ENCODE peak calls at places on chromosomes 5 and 9, in four cellular contexts. G is activated T-helper 2 cell treated with anti-CD3 and anti-CD28 coated beads, Interferon-gamma antibody, Interleukin-2, Interleukin-4, amounts not matched to agents 10 μg/mL and 5 μg/mL and 100 μg/mL, durations not matched to agents 14 hours and 24 hours and 36 hours; T is HFFc6; X is cardiac fibroblast. B is an unnamed sample.

GRCh38 chr9:82490019-82490499 is 501.5 kb downstream of the SPATA31D1 start:
- DNase-seq in X (peak; percentile 59), T (peak; percentile 65), G (no peak), B (peak; percentile 53)

GRCh38 chr9:81814404-81814793 is 113.8 kb upstream of the SPATA31D4 start:
- DNase-seq in X (no peak), G (no peak), T (no peak), B (no peak)

GRCh38 chr5:1004598-1005361 is 3.8 kb upstream of the NKD2 start:
- DNase-seq in G (peak; percentile 51), X (peak; percentile 55), T (no peak), B (peak; percentile 69)

GRCh38 chr9:97876061-97876460 is 23.0 kb downstream of the FOXE1 start:
- DNase-seq in X (no peak), T (no peak), G (no peak), B (no peak)

GRCh38 chr5:38809388-38810359 is 36.1 kb upstream of the OSMR start:
- DNase-seq in X (peak; percentile 96), G (peak; percentile 24), T (peak; percentile 74), B (peak; percentile 88)

GRCh38 chr5:6847896-6848295 is 134.7 kb downstream of the TENT4A start:
- DNase-seq in X (no peak), T (no peak), G (no peak), B (no peak)

GRCh38 chr5:110900829-110901228 is 162.0 kb downstream of the SLC25A46 start:
- DNase-seq in X (peak; percentile 95), G (no peak), T (peak; percentile 80), B (no peak)

GRCh38 chr5:89277791-89278190 is 394.8 kb upstream of the MEF2C start:
- DNase-seq in X (peak; percentile 56), T (peak; percentile 35), G (no peak), B (peak; percentile 22)

GRCh38 chr5:61498121-61498520 is 166.1 kb downstream of the ZSWIM6 start:
- DNase-seq in G (no peak), X (no peak), T (no peak), B (no peak)

GRCh38 chr5:111930905-111931461 is 174.0 kb upstream of the NREP start:
- DNase-seq in X (peak; percentile 84), T (peak; percentile 86), G (no peak), B (peak; percentile 13)

GRCh38 chr9:20621553-20622329 is 558 bp downstream of the MLLT3 start:
- DNase-seq in T (peak; percentile 61), X (peak; percentile 71), G (peak; percentile 57), B (peak; percentile 73)

GRCh38 chr9:27165670-27166069 is 56.6 kb downstream of the TEK start:
- DNase-seq in G (no peak), T (no peak), X (no peak), B (no peak)

GRCh38 chr5:55535199-55535905 is 588 bp upstream of the PLPP1 start:
- DNase-seq in T (no peak), G (no peak), X (no peak), B (no peak)

GRCh38 chr5:138544171-138545134 is 1.4 kb upstream of the ETF1 start:
- DNase-seq in X (peak; percentile 57), T (no peak), G (no peak), B (peak; percentile 34)

GRCh38 chr5:66139313-66139712 is 4.8 kb upstream of the SREK1 start:
- DNase-seq in X (no peak), G (no peak), T (no peak), B (no peak)

GRCh38 chr5:118791986-118792734 is 196.2 kb downstream of the DTWD2 start:
- DNase-seq in G (no peak), T (peak; percentile 72), X (peak; percentile 80), B (peak; percentile 74)

GRCh38 chr9:114771901-114772300 is 33.9 kb downstream of the TNFSF15 start:
- DNase-seq in T (no peak), G (no peak), X (peak; percentile 62), B (no peak)

GRCh38 chr9:79425840-79426239 is 145.9 kb upstream of the TLE4 start:
- DNase-seq in G (no peak), T (no peak), X (no peak), B (no peak)

GRCh38 chr5:87831499-87831898 is 418.8 kb upstream of the CCNH start:
- DNase-seq in X (no peak), G (no peak), T (no peak), B (no peak)

GRCh38 chr9:107971241-107971640 is 481.7 kb upstream of the KLF4 start:
- DNase-seq in X (no peak), G (no peak), T (no peak), B (no peak)

GRCh38 chr9:132077881-132078280 is 1.8 kb downstream of the MED27 start:
- DNase-seq in G (no peak), X (no peak), T (no peak), B (no peak)

GRCh38 chr9:100281676-100282387 is 70.9 kb downstream of the TEX10 start:
- DNase-seq in G (no peak), T (no peak), X (no peak), B (no peak)

GRCh38 chr5:79008362-79008761 is 23.3 kb upstream of the ARSB start:
- DNase-seq in T (no peak), X (no peak), G (no peak), B (no peak)

GRCh38 chr5:18052569-18052968 is 418.3 kb downstream of the TAF11L14 start:
- DNase-seq in T (no peak), X (no peak), G (no peak), B (no peak)